ENCODE peak calls at places on chromosomes 6 and 20, in seven cellular contexts. S is OCI-LY7; P is GM23248; R is HCT116; M is CD4-positive, alpha-beta memory T cell; H is mesenchymal stem cell; E is breast epithelium. G is an unnamed sample.

GRCh38 chr20:20691477-20691863 is 21.0 kb downstream of the RALGAPA2 start:
- DNase-seq in S (no peak), P (no peak), R (no peak), M (no peak), H (no peak), E (no peak), G (no peak)

GRCh38 chr6:161374971-161375873 is 101.4 kb upstream of the AGPAT4 start:
- DNase-seq in S (no peak), P (peak; percentile 88), R (no peak), M (no peak), H (no peak), E (peak; percentile 65), G (no peak)

GRCh38 chr6:118812972-118813371 is 81.0 kb upstream of the ASF1A start:
- DNase-seq in S (no peak), P (peak; percentile 69), R (no peak), M (no peak), H (no peak), E (no peak), G (no peak)

GRCh38 chr20:61478611-61479305 is 226.7 kb downstream of the CDH4 start:
- DNase-seq in S (no peak), P (no peak), R (no peak), M (no peak), H (no peak), E (no peak), G (no peak)

GRCh38 chr20:40160151-40160550 is 528.9 kb downstream of the MAFB start:
- DNase-seq in S (peak; percentile 58), P (peak; percentile 69), R (peak; percentile 1), M (no peak), H (peak; percentile 68), E (no peak), G (no peak)

GRCh38 chr6:38512211-38512610 is 127.5 kb downstream of the BTBD9 start:
- DNase-seq in S (no peak), P (peak; percentile 12), R (no peak), M (no peak), H (no peak), E (no peak), G (no peak)

GRCh38 chr20:38548356-38549083 is 32.5 kb upstream of the ADIG start:
- DNase-seq in S (no peak), P (no peak), R (no peak), M (no peak), H (no peak), E (no peak), G (no peak)

GRCh38 chr6:161242779-161243693 is 30.8 kb downstream of the AGPAT4 start:
- DNase-seq in S (no peak), P (peak; percentile 95), R (no peak), M (no peak), H (peak; percentile 30), E (no peak), G (no peak)

GRCh38 chr6:6803180-6803978 is 214.9 kb downstream of the LY86 start:
- DNase-seq in S (peak; percentile 23), P (no peak), R (peak; percentile 97), M (no peak), H (no peak), E (peak; percentile 69), G (no peak)

GRCh38 chr6:16544006-16544405 is 217.3 kb downstream of the ATXN1 start:
- DNase-seq in S (no peak), P (no peak), R (no peak), M (no peak), H (peak; percentile 33), E (no peak), G (no peak)

GRCh38 chr6:167572106-167572505 is 247.2 kb downstream of the TTLL2 start:
- DNase-seq in S (no peak), P (no peak), R (no peak), M (no peak), H (no peak), E (peak; percentile 44), G (no peak)

GRCh38 chr6:32178547-32179440 is 589 bp downstream of the RNF5 start:
- DNase-seq in S (no peak), P (peak; percentile 53), R (no peak), M (peak; percentile 24), H (no peak), E (no peak), G (no peak)

GRCh38 chr6:121694389-121695185 is 259.1 kb downstream of the GJA1 start:
- DNase-seq in S (no peak), P (peak; percentile 20), R (no peak), M (no peak), H (peak; percentile 29), E (no peak), G (no peak)

GRCh38 chr6:159095561-159096095 is 50.8 kb upstream of the TAGAP start:
- DNase-seq in S (peak; percentile 49), P (no peak), R (no peak), M (no peak), H (no peak), E (no peak), G (no peak)

GRCh38 chr20:50191566-50192363 is 1.1 kb downstream of the CEBPB start:
- DNase-seq in S (peak; percentile 84), P (peak; percentile 77), R (no peak), M (peak; percentile 63), H (peak; percentile 54), E (peak; percentile 69), G (peak; percentile 72)

GRCh38 chr20:34604980-34605788 is 46.7 kb downstream of the MAP1LC3A start:
- DNase-seq in S (no peak), P (peak; percentile 17), R (no peak), M (no peak), H (no peak), E (no peak), G (no peak)

GRCh38 chr6:73521351-73522254 is 771 bp upstream of the EEF1A1 start:
- DNase-seq in S (peak; percentile 58), P (peak; percentile 95), R (no peak), M (no peak), H (peak; percentile 95), E (peak; percentile 76), G (no peak)

GRCh38 chr20:1391640-1392442 is 1.0 kb downstream of the FKBP1A start:
- DNase-seq in S (peak; percentile 43), P (peak; percentile 48), R (no peak), M (no peak), H (peak; percentile 80), E (no peak), G (no peak)

GRCh38 chr20:30816182-30816645 is 441.2 kb upstream of the DEFB115 start:
- DNase-seq in S (no peak), P (peak; percentile 76), R (no peak), M (no peak), H (no peak), E (no peak), G (no peak)

GRCh38 chr6:159190460-159190859 is 21.3 kb downstream of the FNDC1 start:
- DNase-seq in S (no peak), P (no peak), R (no peak), M (no peak), H (no peak), E (no peak), G (no peak)

GRCh38 chr20:49647509-49647908 is 66.2 kb downstream of the B4GALT5 start:
- DNase-seq in S (no peak), P (peak; percentile 38), R (no peak), M (no peak), H (no peak), E (no peak), G (no peak)

GRCh38 chr6:64415936-64416335 is 780.3 kb downstream of the PHF3 start:
- DNase-seq in S (no peak), P (peak; percentile 2), R (no peak), M (no peak), H (no peak), E (no peak), G (no peak)

GRCh38 chr6:168968801-168969200 is 284.8 kb downstream of the THBS2 start:
- DNase-seq in S (no peak), P (no peak), R (no peak), M (no peak), H (no peak), E (no peak), G (no peak)

GRCh38 chr20:1895674-1896496 is 678 bp downstream of the SIRPA start:
- DNase-seq in S (no peak), P (peak; percentile 65), R (no peak), M (no peak), H (peak; percentile 33), E (no peak), G (no peak)

GRCh38 chr6:28743271-28743789 is 180.5 kb downstream of the TRIM27 start:
- DNase-seq in S (no peak), P (no peak), R (no peak), M (no peak), H (no peak), E (no peak), G (no peak)

GRCh38 chr6:116764557-116764960 is 960 bp downstream of the FAM162B start:
- DNase-seq in S (no peak), P (no peak), R (no peak), M (no peak), H (peak; percentile 10), E (no peak), G (no peak)

GRCh38 chr20:51298141-51298540 is 244.4 kb downstream of the NFATC2 start:
- DNase-seq in S (no peak), P (no peak), R (no peak), M (no peak), H (no peak), E (no peak), G (no peak)
- H3K9me3 ChIP-seq in S (peaks cover 5% of the 10 kb centered on the region), P (no peaks in the 10 kb centered on the region), R (no peaks in the 10 kb centered on the region), M (no peaks in the 10 kb centered on the region), H (peaks cover 8% of the 10 kb centered on the region), E (no peaks in the 10 kb centered on the region), G (no peaks in the 10 kb centered on the region)

GRCh38 chr20:41470362-41471095 is 103.9 kb upstream of the EMILIN3 start:
- DNase-seq in S (no peak), P (no peak), R (no peak), M (no peak), H (no peak), E (no peak), G (no peak)
- H3K36me3 ChIP-seq in S (peaks cover 26% of the 10 kb centered on the region), P (peaks cover 8% of the 10 kb centered on the region), R (no peaks in the 10 kb centered on the region), M (peaks cover 40% of the 10 kb centered on the region), H (peaks cover 66% of the 10 kb centered on the region), E (no peaks in the 10 kb centered on the region), G (peaks cover 6% of the 10 kb centered on the region)

DNA sequence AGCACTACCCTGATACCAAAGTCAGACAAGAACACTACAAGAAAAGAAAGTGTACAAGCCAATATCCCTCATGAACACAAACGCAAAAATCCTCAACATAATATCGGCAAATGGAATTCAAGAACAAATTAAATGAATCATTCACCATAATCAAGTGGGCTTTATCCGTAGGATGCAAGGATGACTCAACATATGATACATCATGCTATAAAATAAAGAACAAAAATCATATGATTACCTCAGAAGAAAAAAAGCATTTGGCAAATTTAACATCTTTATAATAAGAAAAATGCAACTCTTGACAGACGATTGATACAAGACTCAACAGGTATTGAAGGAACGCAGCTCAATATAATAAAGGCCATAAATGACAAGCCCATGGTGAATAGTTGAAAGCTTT is 843.9 kb downstream of the FRK start:
- DNase-seq in S (no peak), P (no peak), R (no peak), M (no peak), H (no peak), E (no peak), G (no peak)
- H3K9me3 ChIP-seq in S (no peaks in the 10 kb centered on the region), P (no peaks in the 10 kb centered on the region), R (no peaks in the 10 kb centered on the region), M (no peaks in the 10 kb centered on the region), H (peaks cover 14% of the 10 kb centered on the region), E (peaks cover under 1% of the 10 kb centered on the region), G (peaks cover 3% of the 10 kb centered on the region)

DNA sequence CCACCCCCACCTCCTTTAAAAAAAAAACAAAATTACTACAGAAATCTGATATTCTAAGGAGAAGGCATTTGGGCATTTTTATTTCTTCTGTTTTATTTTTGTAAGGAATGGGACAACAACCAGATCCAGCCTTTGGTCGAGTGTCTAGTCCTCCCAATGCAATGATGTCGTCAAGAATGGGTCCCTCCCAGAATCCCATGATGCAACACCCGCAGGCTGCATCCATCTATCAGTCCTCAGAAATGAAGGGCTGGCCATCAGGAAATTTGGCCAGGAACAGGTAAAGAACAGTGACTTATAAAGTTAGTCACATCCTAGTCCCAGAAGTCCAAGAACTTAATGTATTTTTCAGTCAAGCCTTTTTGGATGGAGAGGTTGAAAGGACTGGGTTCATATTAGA is 133.0 kb downstream of the SULF2 start:
- DNase-seq in S (no peak), P (no peak), R (no peak), M (no peak), H (no peak), E (no peak), G (no peak)
- H3K36me3 ChIP-seq in S (peaks cover 94% of the 10 kb centered on the region), P (peaks cover 59% of the 10 kb centered on the region), R (peaks cover 14% of the 10 kb centered on the region), M (peaks cover 60% of the 10 kb centered on the region), H (peaks cover 86% of the 10 kb centered on the region), E (peaks cover 9% of the 10 kb centered on the region), G (peaks cover 28% of the 10 kb centered on the region)

G was measured in naive thymus-derived CD4-positive, alpha-beta T cell.